ENCODE peak calls at places on chromosomes 6 and 20, in four cellular contexts. One of them, this sample, is unnamed.

GRCh38 chr6:139027620-139028182 is 844 bp upstream of the ABRACL start:
- DNase-seq in HL-60: peak
- DNase-seq in psoas muscle: no peak
- DNase-seq in dorsolateral prefrontal cortex: no peak
- DNase-seq in this sample: no peak

GRCh38 chr6:107304421-107305025 is 154.8 kb downstream of the PDSS2 start:
- DNase-seq in psoas muscle: no peak
- DNase-seq in HL-60: no peak
- DNase-seq in dorsolateral prefrontal cortex: no peak
- DNase-seq in this sample: no peak

GRCh38 chr20:57082546-57082945 is 183.9 kb downstream of the BMP7 start:
- DNase-seq in dorsolateral prefrontal cortex: no peak
- DNase-seq in HL-60: no peak
- DNase-seq in psoas muscle: no peak
- DNase-seq in this sample: no peak

GRCh38 chr6:102764317-102764716 is 1370.8 kb downstream of the GRIK2 start:
- DNase-seq in psoas muscle: no peak
- DNase-seq in HL-60: no peak
- DNase-seq in dorsolateral prefrontal cortex: no peak
- DNase-seq in this sample: no peak

GRCh38 chr20:51583499-51583898 is 41.0 kb upstream of the NFATC2 start:
- DNase-seq in dorsolateral prefrontal cortex: no peak
- DNase-seq in psoas muscle: no peak
- DNase-seq in HL-60: no peak
- DNase-seq in this sample: no peak

GRCh38 chr6:35302604-35303218 is 5.1 kb downstream of the DEF6 start:
- DNase-seq in psoas muscle: peak
- DNase-seq in HL-60: peak
- DNase-seq in dorsolateral prefrontal cortex: no peak
- DNase-seq in this sample: no peak

GRCh38 chr20:9147553-9148024 is 78.7 kb downstream of the PLCB4 start:
- DNase-seq in dorsolateral prefrontal cortex: no peak
- DNase-seq in HL-60: no peak
- DNase-seq in psoas muscle: no peak
- DNase-seq in this sample: no peak

GRCh38 chr20:46811328-46812084 is 83.1 kb upstream of the EYA2 start:
- DNase-seq in psoas muscle: no peak
- DNase-seq in HL-60: no peak
- DNase-seq in dorsolateral prefrontal cortex: no peak
- DNase-seq in this sample: no peak

GRCh38 chr20:57849868-57850215 is 140.0 kb upstream of the PMEPA1 start:
- DNase-seq in dorsolateral prefrontal cortex: no peak
- DNase-seq in HL-60: no peak
- DNase-seq in psoas muscle: no peak
- DNase-seq in this sample: no peak

GRCh38 chr20:35144694-35145093 is 2.4 kb downstream of the EDEM2 start:
- DNase-seq in HL-60: peak
- DNase-seq in dorsolateral prefrontal cortex: no peak
- DNase-seq in psoas muscle: no peak
- DNase-seq in this sample: no peak

GRCh38 chr20:33685328-33686007 is 717 bp downstream of the E2F1 start:
- DNase-seq in HL-60: peak
- DNase-seq in psoas muscle: no peak
- DNase-seq in dorsolateral prefrontal cortex: no peak
- DNase-seq in this sample: no peak

GRCh38 chr20:50054626-50055511 is 58.1 kb downstream of the UBE2V1 start:
- DNase-seq in dorsolateral prefrontal cortex: peak
- DNase-seq in HL-60: no peak
- DNase-seq in psoas muscle: no peak
- DNase-seq in this sample: peak

GRCh38 chr20:50056408-50056926 is 56.5 kb downstream of the UBE2V1 start:
- DNase-seq in HL-60: no peak
- DNase-seq in dorsolateral prefrontal cortex: no peak
- DNase-seq in psoas muscle: no peak
- DNase-seq in this sample: no peak

GRCh38 chr20:50056951-50057403 is 56.0 kb downstream of the UBE2V1 start:
- DNase-seq in psoas muscle: no peak
- DNase-seq in dorsolateral prefrontal cortex: no peak
- DNase-seq in HL-60: no peak
- DNase-seq in this sample: no peak

GRCh38 chr20:50053790-50054547 is 59.0 kb downstream of the UBE2V1 start:
- DNase-seq in dorsolateral prefrontal cortex: no peak
- DNase-seq in HL-60: no peak
- DNase-seq in psoas muscle: no peak
- DNase-seq in this sample: no peak

DNA sequence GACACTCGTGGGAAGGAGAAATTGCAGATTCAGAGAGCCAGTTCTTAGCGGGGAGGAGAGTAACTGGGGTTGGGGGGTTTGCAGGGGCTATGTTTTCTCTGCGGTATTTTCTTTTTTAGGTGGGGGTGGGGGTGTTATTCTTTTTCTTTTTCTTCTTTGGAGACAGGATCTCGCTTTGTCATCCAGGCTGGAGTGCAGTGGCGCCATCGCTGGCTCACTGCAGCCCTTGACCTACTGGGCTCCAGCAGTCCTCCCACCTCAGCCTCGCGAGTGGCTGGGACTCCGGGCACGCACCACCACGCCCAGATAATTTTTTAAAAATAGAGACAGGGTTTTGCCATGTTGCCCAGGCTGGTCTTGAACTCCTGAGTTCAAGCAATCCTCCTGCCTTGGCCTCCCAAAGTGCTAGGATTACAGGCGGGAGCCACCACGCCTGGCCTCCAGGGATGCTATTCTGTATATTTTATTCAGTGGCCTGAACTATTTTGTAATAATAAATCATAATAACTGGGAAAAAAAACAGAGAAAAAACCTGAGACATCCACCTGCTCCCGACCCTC is 57.3 kb downstream of the UBE2V1 start:
- DNase-seq in dorsolateral prefrontal cortex: no peak
- DNase-seq in HL-60: no peak
- DNase-seq in psoas muscle: no peak
- DNase-seq in this sample: no peak
- H3K27ac ChIP-seq in dorsolateral prefrontal cortex: peak
- H3K27ac ChIP-seq in HL-60: no peak
- H3K27ac ChIP-seq in psoas muscle: no peak
- H3K27ac ChIP-seq in this sample: peak

GRCh38 chr20:5809495-5809894 is 59.3 kb downstream of the SHLD1 start:
- DNase-seq in HL-60: no peak
- DNase-seq in dorsolateral prefrontal cortex: no peak
- DNase-seq in psoas muscle: no peak
- DNase-seq in this sample: no peak

GRCh38 chr20:5807431-5807830 is 57.2 kb downstream of the SHLD1 start:
- DNase-seq in HL-60: no peak
- DNase-seq in dorsolateral prefrontal cortex: no peak
- DNase-seq in psoas muscle: no peak
- DNase-seq in this sample: no peak

GRCh38 chr20:5808901-5809300 is 58.7 kb downstream of the SHLD1 start:
- DNase-seq in HL-60: no peak
- DNase-seq in psoas muscle: no peak
- DNase-seq in dorsolateral prefrontal cortex: no peak
- DNase-seq in this sample: no peak

GRCh38 chr20:5811746-5812145 is 61.5 kb downstream of the SHLD1 start:
- DNase-seq in psoas muscle: no peak
- DNase-seq in dorsolateral prefrontal cortex: no peak
- DNase-seq in HL-60: no peak
- DNase-seq in this sample: no peak

DNA sequence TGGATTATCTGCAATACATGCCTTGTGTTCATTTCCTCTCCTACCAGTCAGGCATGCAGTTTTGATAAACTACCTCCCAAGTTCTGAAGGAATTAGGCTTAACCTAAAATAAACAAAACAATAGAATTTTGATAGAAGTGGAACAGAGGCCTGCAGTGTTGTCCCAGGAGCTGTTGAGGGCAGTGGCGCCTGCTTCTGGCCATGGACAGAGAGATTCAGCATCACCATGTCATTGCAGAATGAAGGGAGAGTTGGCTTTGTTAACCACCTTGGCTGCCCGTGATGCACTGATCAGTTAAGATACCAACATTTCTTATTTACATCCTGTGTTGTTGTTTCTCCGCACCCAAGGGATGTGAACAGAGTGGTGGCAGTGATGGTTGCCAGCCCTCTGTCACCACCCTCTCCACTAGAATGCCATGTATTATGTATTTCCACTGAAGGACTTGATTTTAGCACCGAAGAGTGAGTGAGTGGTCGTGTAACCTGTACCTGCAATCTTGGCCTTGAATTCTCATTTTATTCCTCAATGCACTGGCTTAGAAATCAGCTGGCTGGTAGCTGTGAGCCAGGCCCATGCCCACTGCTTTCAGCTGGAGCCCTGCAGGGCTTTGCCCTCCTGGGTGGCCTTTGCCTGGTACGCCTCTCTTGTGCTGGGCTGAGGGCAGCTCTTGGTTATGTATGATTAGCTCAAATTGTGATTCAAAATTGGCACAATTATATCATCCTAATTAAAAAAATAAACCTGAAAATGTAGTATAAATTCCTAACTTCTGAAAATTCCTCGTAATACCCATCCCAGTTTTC is 56.5 kb downstream of the SHLD1 start:
- DNase-seq in psoas muscle: no peak
- DNase-seq in HL-60: no peak
- DNase-seq in dorsolateral prefrontal cortex: no peak
- DNase-seq in this sample: no peak
- H3K27ac ChIP-seq in psoas muscle: no peak
- H3K27ac ChIP-seq in HL-60: no peak
- H3K27ac ChIP-seq in dorsolateral prefrontal cortex: no peak
- H3K27ac ChIP-seq in this sample: no peak

GRCh38 chr6:124741341-124741740 is 220.9 kb upstream of the RNF217 start:
- DNase-seq in HL-60: no peak
- DNase-seq in dorsolateral prefrontal cortex: no peak
- DNase-seq in psoas muscle: no peak
- DNase-seq in this sample: no peak
- H3K27ac ChIP-seq in HL-60: no peak
- H3K27ac ChIP-seq in dorsolateral prefrontal cortex: no peak
- H3K27ac ChIP-seq in psoas muscle: no peak
- H3K27ac ChIP-seq in this sample: no peak

DNA sequence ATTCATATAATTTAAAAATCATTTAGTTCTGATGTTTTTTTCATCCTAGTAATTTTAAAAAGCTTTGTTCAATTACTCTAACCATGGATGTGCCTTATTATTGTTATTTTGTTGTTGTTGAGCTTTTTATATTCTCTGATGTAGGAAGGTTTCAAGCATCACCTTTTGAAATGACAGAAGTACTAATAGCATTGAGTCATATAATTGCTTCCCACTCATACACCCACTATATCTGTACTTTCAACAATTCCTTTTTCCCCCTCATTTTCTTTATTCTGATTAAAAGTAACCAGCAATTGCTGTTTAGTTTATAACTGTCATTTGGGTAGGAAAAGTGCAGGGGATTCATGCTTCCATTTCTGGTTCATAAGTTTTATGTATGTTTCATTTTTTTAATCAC is 38.6 kb downstream of the DNAH8 start:
- DNase-seq in HL-60: no peak
- DNase-seq in dorsolateral prefrontal cortex: no peak
- DNase-seq in psoas muscle: no peak
- DNase-seq in this sample: no peak
- H3K27ac ChIP-seq in HL-60: no peak
- H3K27ac ChIP-seq in dorsolateral prefrontal cortex: no peak
- H3K27ac ChIP-seq in psoas muscle: no peak
- H3K27ac ChIP-seq in this sample: no peak

DNA sequence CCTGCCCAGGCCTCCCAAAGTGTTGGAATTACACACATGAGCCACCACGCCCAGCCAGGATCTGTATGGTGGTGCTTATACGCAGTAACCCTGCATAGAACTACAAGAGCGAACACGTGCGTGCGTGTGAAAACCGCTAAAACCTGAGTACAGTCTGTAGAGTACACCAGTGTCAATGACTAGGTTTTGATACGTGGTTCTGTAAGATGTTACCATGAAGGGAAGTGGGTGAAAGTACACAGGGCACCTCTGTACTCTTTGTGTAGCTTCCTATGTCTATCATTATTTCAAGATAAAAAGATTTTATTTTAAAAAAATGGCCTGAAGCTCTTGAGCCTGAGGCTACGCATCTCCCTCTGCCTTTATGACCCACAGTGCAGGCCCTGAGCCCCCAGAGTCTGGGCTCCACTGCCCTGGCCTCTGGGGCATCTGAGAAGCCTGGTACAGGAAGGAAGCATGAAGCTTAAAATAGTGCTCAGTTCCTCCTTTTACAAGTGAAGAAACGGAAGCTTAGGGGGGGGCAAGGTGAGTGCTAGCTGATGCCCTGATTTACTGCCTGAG is 21.6 kb downstream of the LY86 start:
- DNase-seq in dorsolateral prefrontal cortex: no peak
- DNase-seq in HL-60: no peak
- DNase-seq in psoas muscle: no peak
- DNase-seq in this sample: no peak
- H3K27ac ChIP-seq in dorsolateral prefrontal cortex: no peak
- H3K27ac ChIP-seq in HL-60: no peak
- H3K27ac ChIP-seq in psoas muscle: no peak
- H3K27ac ChIP-seq in this sample: no peak

This sample was measured in caudate nucleus.